ENCODE peak calls at places on chromosomes 11 and 22, in four cellular contexts. One of them, this sample, is unnamed.

GRCh38 chr22:45223304-45224117 is 17.2 kb downstream of the KIAA0930 start:
- DNase-seq in AG09319: no peak
- DNase-seq in lower lobe of right lung: no peak
- DNase-seq in fibroblast of lung: no peak
- DNase-seq in this sample: no peak

GRCh38 chr11:69537855-69538640 is 56.6 kb downstream of the LINC01488 start:
- DNase-seq in AG09319: no peak
- DNase-seq in lower lobe of right lung: no peak
- DNase-seq in fibroblast of lung: no peak
- DNase-seq in this sample: no peak

GRCh38 chr11:30919389-30920172 is 333.4 kb upstream of the MPPED2 start:
- DNase-seq in AG09319: no peak
- DNase-seq in lower lobe of right lung: no peak
- DNase-seq in fibroblast of lung: peak; percentile 1
- DNase-seq in this sample: no peak

GRCh38 chr11:18802381-18803257 is 11.0 kb upstream of the PTPN5 start:
- DNase-seq in AG09319: peak; percentile 34
- DNase-seq in lower lobe of right lung: no peak
- DNase-seq in fibroblast of lung: peak; percentile 76
- DNase-seq in this sample: peak; percentile 57

GRCh38 chr11:126438691-126439090 is 83.2 kb downstream of the ST3GAL4 start:
- DNase-seq in AG09319: no peak
- DNase-seq in lower lobe of right lung: no peak
- DNase-seq in fibroblast of lung: no peak
- DNase-seq in this sample: no peak

GRCh38 chr22:50253046-50253580 is 2.0 kb upstream of the HDAC10 start:
- DNase-seq in AG09319: no peak
- DNase-seq in lower lobe of right lung: no peak
- DNase-seq in fibroblast of lung: no peak
- DNase-seq in this sample: no peak

GRCh38 chr11:3106736-3107524 is 49.7 kb upstream of the CARS1 start:
- DNase-seq in AG09319: no peak
- DNase-seq in lower lobe of right lung: peak; percentile 29
- DNase-seq in fibroblast of lung: no peak
- DNase-seq in this sample: no peak

GRCh38 chr11:61587951-61588695 is 7.2 kb upstream of the SYT7 start:
- DNase-seq in AG09319: no peak
- DNase-seq in lower lobe of right lung: peak; percentile 72
- DNase-seq in fibroblast of lung: no peak
- DNase-seq in this sample: no peak

GRCh38 chr11:129894281-129895125 is 875 bp downstream of the NFRKB start:
- DNase-seq in AG09319: no peak
- DNase-seq in lower lobe of right lung: no peak
- DNase-seq in fibroblast of lung: peak; percentile 4
- DNase-seq in this sample: peak; percentile 4

GRCh38 chr11:6746086-6746618 is 25.6 kb downstream of the OR2AG2 start:
- DNase-seq in AG09319: no peak
- DNase-seq in lower lobe of right lung: no peak
- DNase-seq in fibroblast of lung: no peak
- DNase-seq in this sample: no peak

GRCh38 chr11:80638296-80638695 is 1197.5 kb upstream of the TENM4 start:
- DNase-seq in AG09319: no peak
- DNase-seq in lower lobe of right lung: no peak
- DNase-seq in fibroblast of lung: no peak
- DNase-seq in this sample: no peak

GRCh38 chr22:30015846-30016245 is 64.4 kb upstream of the HORMAD2 start:
- DNase-seq in AG09319: no peak
- DNase-seq in lower lobe of right lung: no peak
- DNase-seq in fibroblast of lung: peak; percentile 53
- DNase-seq in this sample: peak; percentile 92

GRCh38 chr11:107957109-107957588 is 28.9 kb downstream of the RAB39A start:
- DNase-seq in AG09319: peak; percentile 16
- DNase-seq in lower lobe of right lung: no peak
- DNase-seq in fibroblast of lung: no peak
- DNase-seq in this sample: peak; percentile 5

GRCh38 chr11:42243370-42243769 is 783.9 kb upstream of the LRRC4C start:
- DNase-seq in AG09319: no peak
- DNase-seq in lower lobe of right lung: no peak
- DNase-seq in fibroblast of lung: no peak
- DNase-seq in this sample: no peak

GRCh38 chr22:41828516-41828915 is 4.4 kb upstream of the SREBF2 start:
- DNase-seq in AG09319: no peak
- DNase-seq in lower lobe of right lung: no peak
- DNase-seq in fibroblast of lung: no peak
- DNase-seq in this sample: no peak

GRCh38 chr22:31269892-31270574 is 22.3 kb downstream of the PIK3IP1 start:
- DNase-seq in AG09319: no peak
- DNase-seq in lower lobe of right lung: no peak
- DNase-seq in fibroblast of lung: no peak
- DNase-seq in this sample: no peak

GRCh38 chr22:30867746-30868662 is 100.6 kb downstream of the MORC2 start:
- DNase-seq in AG09319: no peak
- DNase-seq in lower lobe of right lung: peak; percentile 30
- DNase-seq in fibroblast of lung: no peak
- DNase-seq in this sample: no peak

GRCh38 chr11:69705901-69706787 is 2.3 kb upstream of the FGF19 start:
- DNase-seq in AG09319: no peak
- DNase-seq in lower lobe of right lung: no peak
- DNase-seq in fibroblast of lung: no peak
- DNase-seq in this sample: no peak

GRCh38 chr11:911031-911889 is 650 bp upstream of the CHID1 start:
- DNase-seq in AG09319: no peak
- DNase-seq in lower lobe of right lung: peak; percentile 74
- DNase-seq in fibroblast of lung: peak; percentile 46
- DNase-seq in this sample: peak; percentile 28

GRCh38 chr22:37248251-37248650 is 4.2 kb upstream of the RAC2 start:
- DNase-seq in AG09319: no peak
- DNase-seq in lower lobe of right lung: no peak
- DNase-seq in fibroblast of lung: no peak
- DNase-seq in this sample: no peak

GRCh38 chr11:795638-796564 is 2.2 kb downstream of the SLC25A22 start:
- DNase-seq in AG09319: no peak
- DNase-seq in lower lobe of right lung: peak; percentile 90
- DNase-seq in fibroblast of lung: peak; percentile 79
- DNase-seq in this sample: peak; percentile 85

GRCh38 chr22:35997438-35997837 is 31.2 kb downstream of the RBFOX2 start:
- DNase-seq in AG09319: no peak
- DNase-seq in lower lobe of right lung: no peak
- DNase-seq in fibroblast of lung: peak; percentile 83
- DNase-seq in this sample: peak; percentile 41

GRCh38 chr11:31487848-31488247 is 21.6 kb downstream of the IMMP1L start:
- DNase-seq in AG09319: peak; percentile 28
- DNase-seq in lower lobe of right lung: no peak
- DNase-seq in fibroblast of lung: peak; percentile 81
- DNase-seq in this sample: peak; percentile 36

GRCh38 chr11:2741006-2741376 is 41.2 kb upstream of the KCNQ1OT1 start:
- DNase-seq in AG09319: no peak
- DNase-seq in lower lobe of right lung: peak; percentile 37
- DNase-seq in fibroblast of lung: no peak
- DNase-seq in this sample: no peak

GRCh38 chr22:41181349-41182241 is 23.5 kb upstream of the L3MBTL2 start:
- DNase-seq in AG09319: no peak
- DNase-seq in lower lobe of right lung: no peak
- DNase-seq in fibroblast of lung: no peak
- DNase-seq in this sample: peak; percentile 68

GRCh38 chr11:114150671-114151070 is 91.2 kb downstream of the ZBTB16 start:
- DNase-seq in AG09319: no peak
- DNase-seq in lower lobe of right lung: no peak
- DNase-seq in fibroblast of lung: no peak
- DNase-seq in this sample: no peak

GRCh38 chr22:49512471-49512870 is 315.2 kb downstream of the BRD1 start:
- DNase-seq in AG09319: no peak
- DNase-seq in lower lobe of right lung: no peak
- DNase-seq in fibroblast of lung: no peak
- DNase-seq in this sample: no peak

GRCh38 chr11:14973621-14974020 is 1.5 kb upstream of the CALCA start:
- DNase-seq in AG09319: no peak
- DNase-seq in lower lobe of right lung: no peak
- DNase-seq in fibroblast of lung: peak; percentile 34
- DNase-seq in this sample: no peak

GRCh38 chr11:99020324-99021225 is at the start of gene CNTN5:
- DNase-seq in AG09319: no peak
- DNase-seq in lower lobe of right lung: peak; percentile 53
- DNase-seq in fibroblast of lung: peak; percentile 42
- DNase-seq in this sample: peak; percentile 0

GRCh38 chr22:19776433-19777031 is 16.0 kb downstream of the TBX1 start:
- DNase-seq in AG09319: no peak
- DNase-seq in lower lobe of right lung: no peak
- DNase-seq in fibroblast of lung: no peak
- DNase-seq in this sample: no peak

GRCh38 chr11:83102806-83103205 is 31.1 kb upstream of the RAB30 start:
- DNase-seq in AG09319: no peak
- DNase-seq in lower lobe of right lung: no peak
- DNase-seq in fibroblast of lung: no peak
- DNase-seq in this sample: no peak
- TF ChIP-seq CTCF in AG09319: no peak
- TF ChIP-seq CTCF in lower lobe of right lung: no peak
- TF ChIP-seq CTCF in fibroblast of lung: no peak
- TF ChIP-seq CTCF in this sample: no peak

GRCh38 chr22:23419931-23420330 is 160.2 kb downstream of the IGLL1 start:
- DNase-seq in AG09319: no peak
- DNase-seq in lower lobe of right lung: no peak
- DNase-seq in fibroblast of lung: no peak
- DNase-seq in this sample: no peak
- TF ChIP-seq CTCF in AG09319: no peak
- TF ChIP-seq CTCF in lower lobe of right lung: no peak
- TF ChIP-seq CTCF in fibroblast of lung: no peak
- TF ChIP-seq CTCF in this sample: no peak

DNA sequence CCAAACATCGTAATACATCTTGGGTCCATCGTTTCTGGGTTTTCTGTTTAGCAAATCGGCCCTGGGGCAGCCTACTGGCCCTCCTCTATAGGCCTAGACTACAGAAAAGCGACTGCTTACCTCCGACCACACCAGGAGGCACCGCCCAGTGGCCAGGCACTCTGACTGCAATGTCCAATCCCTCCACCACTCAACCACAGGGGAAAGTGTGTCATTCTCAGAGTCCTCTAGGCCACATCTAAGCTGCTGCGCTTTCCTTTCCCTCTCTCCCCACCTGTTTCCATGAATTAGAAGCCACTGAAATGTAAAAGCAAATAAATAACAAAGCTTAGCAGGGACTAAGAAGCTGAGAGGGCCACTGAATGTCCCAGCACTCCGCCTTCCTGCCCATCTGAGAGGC is 50.2 kb upstream of the FLI1 start:
- DNase-seq in AG09319: no peak
- DNase-seq in lower lobe of right lung: no peak
- DNase-seq in fibroblast of lung: no peak
- DNase-seq in this sample: no peak
- TF ChIP-seq CTCF in AG09319: no peak
- TF ChIP-seq CTCF in lower lobe of right lung: no peak
- TF ChIP-seq CTCF in fibroblast of lung: no peak
- TF ChIP-seq CTCF in this sample: peak; percentile 12

DNA sequence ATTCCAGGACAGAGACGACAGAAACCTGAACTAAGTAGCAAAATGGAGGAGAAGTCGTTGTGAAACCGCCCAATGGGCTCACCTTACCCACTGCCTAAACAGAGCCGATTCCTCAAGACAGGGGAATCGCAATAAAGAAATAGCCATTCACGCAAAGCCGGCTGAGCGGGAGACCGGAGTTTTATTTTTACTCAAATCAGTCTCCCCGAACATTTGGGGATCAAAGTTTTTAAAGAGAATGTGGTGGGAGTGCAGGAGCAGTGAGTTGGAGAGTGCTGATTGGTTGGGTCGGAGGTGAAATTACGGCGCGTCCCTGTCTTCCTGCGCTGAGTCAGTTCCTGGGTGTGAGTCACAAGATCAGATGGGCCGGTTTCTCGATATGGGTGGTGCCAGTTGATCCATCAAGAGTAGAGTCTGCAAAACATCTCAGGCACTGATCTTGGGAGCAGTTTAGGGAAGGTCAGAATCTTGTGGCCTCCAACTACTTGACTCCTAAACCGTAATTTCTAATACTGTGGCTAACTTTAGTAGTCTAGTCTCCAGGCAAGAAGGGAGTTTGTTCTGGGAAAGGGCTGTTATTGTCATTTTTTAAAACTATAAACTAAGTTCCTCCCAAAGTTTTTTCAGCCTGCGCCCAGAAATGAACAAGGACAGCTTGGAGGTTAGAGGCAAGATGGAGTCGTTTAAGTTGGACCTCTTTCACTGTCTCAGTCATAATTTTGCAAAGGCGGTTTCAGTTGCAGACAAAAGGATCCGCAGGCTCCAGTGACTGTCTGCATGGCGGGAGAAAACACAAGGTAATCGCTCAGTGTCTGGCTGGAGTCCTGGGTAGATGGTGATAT is 34.1 kb downstream of the OR4D9 start:
- DNase-seq in AG09319: no peak
- DNase-seq in lower lobe of right lung: no peak
- DNase-seq in fibroblast of lung: peak; percentile 73
- DNase-seq in this sample: no peak
- TF ChIP-seq CTCF in AG09319: no peak
- TF ChIP-seq CTCF in lower lobe of right lung: no peak
- TF ChIP-seq CTCF in fibroblast of lung: no peak
- TF ChIP-seq CTCF in this sample: no peak

DNA sequence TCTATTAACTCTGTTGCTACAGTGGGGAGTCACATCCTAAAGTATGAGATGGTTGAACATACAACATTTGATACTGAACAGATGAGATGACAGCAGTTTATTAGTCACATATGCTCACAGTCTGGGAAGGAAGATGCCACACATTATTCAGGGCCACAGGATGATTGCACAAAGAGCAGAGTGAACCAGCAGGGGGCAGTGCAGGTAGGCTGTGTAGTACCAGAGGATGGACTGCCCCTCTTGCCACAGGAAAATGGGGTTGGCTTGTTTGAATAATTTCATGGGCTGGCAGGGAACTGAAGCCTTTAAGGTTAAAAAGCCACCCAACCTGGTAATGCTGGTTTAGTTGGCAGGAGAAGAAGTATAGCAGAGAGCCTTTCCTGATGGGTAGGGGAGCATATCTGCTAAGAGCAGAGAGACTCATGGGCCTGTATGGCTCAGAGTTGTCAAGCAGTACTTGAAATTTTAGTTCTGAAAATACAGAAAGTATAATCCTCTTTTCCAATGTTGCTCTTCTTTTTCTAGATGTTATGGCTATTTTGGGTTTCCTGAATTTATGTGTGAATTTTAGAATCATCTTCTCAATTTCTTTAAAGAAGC is 180.4 kb upstream of the B3GAT1 start:
- DNase-seq in AG09319: no peak
- DNase-seq in lower lobe of right lung: peak; percentile 50
- DNase-seq in fibroblast of lung: no peak
- DNase-seq in this sample: no peak
- TF ChIP-seq CTCF in AG09319: no peak
- TF ChIP-seq CTCF in lower lobe of right lung: peak; percentile 40
- TF ChIP-seq CTCF in fibroblast of lung: no peak
- TF ChIP-seq CTCF in this sample: peak; percentile 13

GRCh38 chr11:13150487-13150886 is 127.1 kb upstream of the BMAL1 start:
- DNase-seq in AG09319: no peak
- DNase-seq in lower lobe of right lung: no peak
- DNase-seq in fibroblast of lung: no peak
- DNase-seq in this sample: no peak
- TF ChIP-seq CTCF in AG09319: no peak
- TF ChIP-seq CTCF in lower lobe of right lung: no peak
- TF ChIP-seq CTCF in fibroblast of lung: no peak
- TF ChIP-seq CTCF in this sample: no peak